ENCODE peak calls at places on chromosomes 2 and 18, in eight cellular contexts. One of them, this sample, is unnamed.

GRCh38 chr18:47109049-47109448 is 41.3 kb downstream of the HDHD2 start:
- DNase-seq in neural crest cell: no peak
- DNase-seq in colonic mucosa: no peak
- DNase-seq in fibroblast of pulmonary artery: no peak
- DNase-seq in lower leg skin: no peak
- DNase-seq in tibial nerve: no peak
- DNase-seq in HL-60: no peak
- DNase-seq in RWPE1: no peak
- DNase-seq in this sample: no peak

GRCh38 chr18:38718365-38718901 is 1152.8 kb upstream of the CELF4 start:
- DNase-seq in neural crest cell: no peak
- DNase-seq in colonic mucosa: no peak
- DNase-seq in fibroblast of pulmonary artery: no peak
- DNase-seq in lower leg skin: no peak
- DNase-seq in tibial nerve: no peak
- DNase-seq in HL-60: no peak
- DNase-seq in RWPE1: no peak
- DNase-seq in this sample: no peak

GRCh38 chr2:239327536-239328305 is 73.1 kb downstream of the HDAC4 start:
- DNase-seq in neural crest cell: no peak
- DNase-seq in colonic mucosa: no peak
- DNase-seq in fibroblast of pulmonary artery: no peak
- DNase-seq in lower leg skin: peak; percentile 83
- DNase-seq in tibial nerve: no peak
- DNase-seq in HL-60: no peak
- DNase-seq in RWPE1: no peak
- DNase-seq in this sample: no peak

GRCh38 chr2:98585386-98585785 is 22.9 kb downstream of the COA5 start:
- DNase-seq in neural crest cell: no peak
- DNase-seq in colonic mucosa: no peak
- DNase-seq in fibroblast of pulmonary artery: no peak
- DNase-seq in lower leg skin: no peak
- DNase-seq in tibial nerve: no peak
- DNase-seq in HL-60: no peak
- DNase-seq in RWPE1: no peak
- DNase-seq in this sample: no peak

GRCh38 chr2:28270456-28271146 is 122.1 kb upstream of the FOSL2 start:
- DNase-seq in neural crest cell: no peak
- DNase-seq in colonic mucosa: no peak
- DNase-seq in fibroblast of pulmonary artery: no peak
- DNase-seq in lower leg skin: no peak
- DNase-seq in tibial nerve: no peak
- DNase-seq in HL-60: no peak
- DNase-seq in RWPE1: no peak
- DNase-seq in this sample: no peak

GRCh38 chr2:200399046-200399445 is 92.6 kb downstream of the SPATS2L start:
- DNase-seq in neural crest cell: no peak
- DNase-seq in colonic mucosa: no peak
- DNase-seq in fibroblast of pulmonary artery: peak; percentile 57
- DNase-seq in lower leg skin: no peak
- DNase-seq in tibial nerve: no peak
- DNase-seq in HL-60: no peak
- DNase-seq in RWPE1: no peak
- DNase-seq in this sample: no peak

GRCh38 chr2:69177063-69177771 is 164.2 kb downstream of the ANTXR1 start:
- DNase-seq in neural crest cell: no peak
- DNase-seq in colonic mucosa: peak; percentile 45
- DNase-seq in fibroblast of pulmonary artery: peak; percentile 99
- DNase-seq in lower leg skin: peak; percentile 88
- DNase-seq in tibial nerve: peak; percentile 31
- DNase-seq in HL-60: peak; percentile 91
- DNase-seq in RWPE1: no peak
- DNase-seq in this sample: no peak

GRCh38 chr2:72931280-72931910 is 14.1 kb downstream of the EMX1 start:
- DNase-seq in neural crest cell: no peak
- DNase-seq in colonic mucosa: no peak
- DNase-seq in fibroblast of pulmonary artery: no peak
- DNase-seq in lower leg skin: no peak
- DNase-seq in tibial nerve: no peak
- DNase-seq in HL-60: no peak
- DNase-seq in RWPE1: peak; percentile 94
- DNase-seq in this sample: peak; percentile 64

GRCh38 chr2:950627-950992 is at the start of gene SNTG2:
- DNase-seq in neural crest cell: peak; percentile 45
- DNase-seq in colonic mucosa: peak; percentile 41
- DNase-seq in fibroblast of pulmonary artery: no peak
- DNase-seq in lower leg skin: no peak
- DNase-seq in tibial nerve: no peak
- DNase-seq in HL-60: no peak
- DNase-seq in RWPE1: peak; percentile 42
- DNase-seq in this sample: peak; percentile 88

GRCh38 chr2:229909090-229909489 is 12.7 kb downstream of the TRIP12 start:
- DNase-seq in neural crest cell: no peak
- DNase-seq in colonic mucosa: no peak
- DNase-seq in fibroblast of pulmonary artery: peak; percentile 37
- DNase-seq in lower leg skin: no peak
- DNase-seq in tibial nerve: no peak
- DNase-seq in HL-60: no peak
- DNase-seq in RWPE1: no peak
- DNase-seq in this sample: no peak

GRCh38 chr2:43127208-43127940 is 99.0 kb downstream of the ZFP36L2 start:
- DNase-seq in neural crest cell: peak; percentile 44
- DNase-seq in colonic mucosa: peak; percentile 83
- DNase-seq in fibroblast of pulmonary artery: peak; percentile 56
- DNase-seq in lower leg skin: peak; percentile 92
- DNase-seq in tibial nerve: no peak
- DNase-seq in HL-60: peak; percentile 94
- DNase-seq in RWPE1: no peak
- DNase-seq in this sample: peak; percentile 85

GRCh38 chr2:96926791-96927190 is 56.9 kb upstream of the SEMA4C start:
- DNase-seq in neural crest cell: no peak
- DNase-seq in colonic mucosa: no peak
- DNase-seq in fibroblast of pulmonary artery: no peak
- DNase-seq in lower leg skin: no peak
- DNase-seq in tibial nerve: no peak
- DNase-seq in HL-60: no peak
- DNase-seq in RWPE1: no peak
- DNase-seq in this sample: no peak

GRCh38 chr2:164841719-164842623 is at the start of gene COBLL1:
- DNase-seq in neural crest cell: peak; percentile 65
- DNase-seq in colonic mucosa: peak; percentile 91
- DNase-seq in fibroblast of pulmonary artery: peak; percentile 65
- DNase-seq in lower leg skin: peak; percentile 96
- DNase-seq in tibial nerve: peak; percentile 42
- DNase-seq in HL-60: no peak
- DNase-seq in RWPE1: peak; percentile 73
- DNase-seq in this sample: peak; percentile 93

GRCh38 chr2:12769492-12770105 is 52.9 kb downstream of the TRIB2 start:
- DNase-seq in neural crest cell: no peak
- DNase-seq in colonic mucosa: no peak
- DNase-seq in fibroblast of pulmonary artery: peak; percentile 61
- DNase-seq in lower leg skin: peak; percentile 87
- DNase-seq in tibial nerve: no peak
- DNase-seq in HL-60: peak; percentile 10
- DNase-seq in RWPE1: no peak
- DNase-seq in this sample: no peak

GRCh38 chr2:205387350-205388045 is 294.8 kb upstream of the NRP2 start:
- DNase-seq in neural crest cell: no peak
- DNase-seq in colonic mucosa: no peak
- DNase-seq in fibroblast of pulmonary artery: no peak
- DNase-seq in lower leg skin: no peak
- DNase-seq in tibial nerve: no peak
- DNase-seq in HL-60: no peak
- DNase-seq in RWPE1: no peak
- DNase-seq in this sample: no peak

GRCh38 chr2:212667751-212668316 is 129.2 kb upstream of the ERBB4 start:
- DNase-seq in neural crest cell: no peak
- DNase-seq in colonic mucosa: no peak
- DNase-seq in fibroblast of pulmonary artery: no peak
- DNase-seq in lower leg skin: no peak
- DNase-seq in tibial nerve: no peak
- DNase-seq in HL-60: no peak
- DNase-seq in RWPE1: no peak
- DNase-seq in this sample: no peak

GRCh38 chr2:158507141-158507540 is 50.4 kb downstream of the PKP4 start:
- DNase-seq in neural crest cell: no peak
- DNase-seq in colonic mucosa: no peak
- DNase-seq in fibroblast of pulmonary artery: no peak
- DNase-seq in lower leg skin: no peak
- DNase-seq in tibial nerve: no peak
- DNase-seq in HL-60: no peak
- DNase-seq in RWPE1: no peak
- DNase-seq in this sample: no peak

GRCh38 chr2:101162561-101163330 is 11.6 kb upstream of the TBC1D8 start:
- DNase-seq in neural crest cell: no peak
- DNase-seq in colonic mucosa: peak; percentile 64
- DNase-seq in fibroblast of pulmonary artery: no peak
- DNase-seq in lower leg skin: no peak
- DNase-seq in tibial nerve: no peak
- DNase-seq in HL-60: no peak
- DNase-seq in RWPE1: no peak
- DNase-seq in this sample: no peak

GRCh38 chr2:14702258-14702657 is 69.7 kb downstream of the LRATD1 start:
- DNase-seq in neural crest cell: no peak
- DNase-seq in colonic mucosa: no peak
- DNase-seq in fibroblast of pulmonary artery: no peak
- DNase-seq in lower leg skin: no peak
- DNase-seq in tibial nerve: no peak
- DNase-seq in HL-60: no peak
- DNase-seq in RWPE1: peak; percentile 10
- DNase-seq in this sample: no peak

GRCh38 chr18:40866013-40866644 is 1088.9 kb upstream of the PIK3C3 start:
- DNase-seq in neural crest cell: no peak
- DNase-seq in colonic mucosa: no peak
- DNase-seq in fibroblast of pulmonary artery: no peak
- DNase-seq in lower leg skin: peak; percentile 70
- DNase-seq in tibial nerve: no peak
- DNase-seq in HL-60: no peak
- DNase-seq in RWPE1: no peak
- DNase-seq in this sample: no peak

GRCh38 chr2:202064206-202064880 is 8.7 kb upstream of the KIAA2012 start:
- DNase-seq in neural crest cell: peak; percentile 36
- DNase-seq in colonic mucosa: no peak
- DNase-seq in fibroblast of pulmonary artery: peak; percentile 82
- DNase-seq in lower leg skin: no peak
- DNase-seq in tibial nerve: no peak
- DNase-seq in HL-60: no peak
- DNase-seq in RWPE1: no peak
- DNase-seq in this sample: no peak

GRCh38 chr2:118969734-118970395 is 27.9 kb downstream of the MARCO start:
- DNase-seq in neural crest cell: no peak
- DNase-seq in colonic mucosa: no peak
- DNase-seq in fibroblast of pulmonary artery: no peak
- DNase-seq in lower leg skin: peak; percentile 77
- DNase-seq in tibial nerve: no peak
- DNase-seq in HL-60: no peak
- DNase-seq in RWPE1: no peak
- DNase-seq in this sample: no peak

DNA sequence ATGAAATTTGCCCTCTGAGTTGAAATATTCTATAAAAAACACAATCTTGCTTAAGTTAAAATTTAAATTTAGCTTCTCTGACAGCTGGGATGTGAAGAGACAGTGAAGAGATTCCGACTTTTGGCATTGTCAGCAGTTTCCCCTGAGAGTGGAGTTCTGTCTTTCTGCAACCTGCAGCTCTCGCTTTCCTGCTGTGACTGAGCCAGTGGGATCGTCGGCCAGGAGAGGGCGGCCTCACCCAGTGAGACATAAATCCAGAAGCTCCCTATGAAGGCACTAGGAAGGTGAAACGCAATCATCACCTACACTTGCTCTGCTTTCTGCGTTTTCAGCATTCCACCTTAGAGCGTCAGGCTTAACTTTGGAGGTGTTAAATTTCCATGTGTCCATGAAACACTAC is 75.4 kb upstream of the HNMT start:
- DNase-seq in neural crest cell: peak; percentile 40
- DNase-seq in colonic mucosa: peak; percentile 50
- DNase-seq in fibroblast of pulmonary artery: peak; percentile 36
- DNase-seq in lower leg skin: no peak
- DNase-seq in tibial nerve: no peak
- DNase-seq in HL-60: no peak
- DNase-seq in RWPE1: peak; percentile 17
- DNase-seq in this sample: peak; percentile 64
- TF ChIP-seq CTCF in neural crest cell: peak; percentile 65
- TF ChIP-seq CTCF in colonic mucosa: peak; percentile 27
- TF ChIP-seq CTCF in fibroblast of pulmonary artery: peak; percentile 62
- TF ChIP-seq CTCF in lower leg skin: no peak
- TF ChIP-seq CTCF in tibial nerve: peak; percentile 25
- TF ChIP-seq CTCF in HL-60: peak; percentile 6
- TF ChIP-seq CTCF in RWPE1: peak; percentile 17
- TF ChIP-seq CTCF in this sample: peak; percentile 15

GRCh38 chr2:217652761-217653160 is 350.0 kb downstream of the TNS1 start:
- DNase-seq in neural crest cell: no peak
- DNase-seq in colonic mucosa: no peak
- DNase-seq in fibroblast of pulmonary artery: no peak
- DNase-seq in lower leg skin: no peak
- DNase-seq in tibial nerve: no peak
- DNase-seq in HL-60: no peak
- DNase-seq in RWPE1: no peak
- DNase-seq in this sample: no peak
- TF ChIP-seq CTCF in neural crest cell: no peak
- TF ChIP-seq CTCF in colonic mucosa: no peak
- TF ChIP-seq CTCF in fibroblast of pulmonary artery: no peak
- TF ChIP-seq CTCF in lower leg skin: no peak
- TF ChIP-seq CTCF in tibial nerve: no peak
- TF ChIP-seq CTCF in HL-60: no peak
- TF ChIP-seq CTCF in RWPE1: no peak
- TF ChIP-seq CTCF in this sample: no peak

GRCh38 chr2:125512313-125512712 is 1143.6 kb upstream of the GYPC start:
- DNase-seq in neural crest cell: no peak
- DNase-seq in colonic mucosa: no peak
- DNase-seq in fibroblast of pulmonary artery: no peak
- DNase-seq in lower leg skin: no peak
- DNase-seq in tibial nerve: no peak
- DNase-seq in HL-60: no peak
- DNase-seq in RWPE1: no peak
- DNase-seq in this sample: no peak

GRCh38 chr2:125516496-125517109 is 1139.4 kb upstream of the GYPC start:
- DNase-seq in neural crest cell: no peak
- DNase-seq in colonic mucosa: peak; percentile 19
- DNase-seq in fibroblast of pulmonary artery: peak; percentile 6
- DNase-seq in lower leg skin: no peak
- DNase-seq in tibial nerve: no peak
- DNase-seq in HL-60: no peak
- DNase-seq in RWPE1: peak; percentile 15
- DNase-seq in this sample: no peak
- TF ChIP-seq CTCF in neural crest cell: peak; percentile 62
- TF ChIP-seq CTCF in colonic mucosa: peak; percentile 46
- TF ChIP-seq CTCF in fibroblast of pulmonary artery: peak; percentile 41
- TF ChIP-seq CTCF in lower leg skin: no peak
- TF ChIP-seq CTCF in tibial nerve: no peak
- TF ChIP-seq CTCF in HL-60: peak; percentile 39
- TF ChIP-seq CTCF in RWPE1: peak; percentile 55
- TF ChIP-seq CTCF in this sample: no peak

DNA sequence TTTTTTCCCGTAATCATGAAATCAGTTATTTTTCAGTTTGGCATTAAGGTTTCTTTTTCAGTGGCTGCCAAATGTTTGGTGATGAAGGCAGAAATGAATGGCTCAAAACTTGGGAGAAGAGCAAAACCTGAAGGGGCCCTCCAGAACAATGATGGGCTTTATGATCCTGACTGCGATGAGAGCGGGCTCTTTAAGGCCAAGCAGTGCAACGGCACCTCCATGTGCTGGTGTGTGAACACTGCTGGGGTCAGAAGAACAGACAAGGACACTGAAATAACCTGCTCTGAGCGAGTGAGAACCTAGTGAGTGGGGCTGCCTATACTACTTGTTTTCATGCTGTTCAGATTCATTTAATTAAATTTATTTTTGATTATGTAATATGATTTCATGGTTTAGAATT is 29.2 kb upstream of the MSH2 start:
- DNase-seq in neural crest cell: peak; percentile 16
- DNase-seq in colonic mucosa: no peak
- DNase-seq in fibroblast of pulmonary artery: no peak
- DNase-seq in lower leg skin: peak; percentile 56
- DNase-seq in tibial nerve: no peak
- DNase-seq in HL-60: no peak
- DNase-seq in RWPE1: no peak
- DNase-seq in this sample: no peak
- TF ChIP-seq CTCF in neural crest cell: peak; percentile 40
- TF ChIP-seq CTCF in colonic mucosa: no peak
- TF ChIP-seq CTCF in fibroblast of pulmonary artery: no peak
- TF ChIP-seq CTCF in lower leg skin: no peak
- TF ChIP-seq CTCF in tibial nerve: no peak
- TF ChIP-seq CTCF in HL-60: no peak
- TF ChIP-seq CTCF in RWPE1: no peak
- TF ChIP-seq CTCF in this sample: no peak

This sample was measured in pancreas.